ENCODE peak calls at places on chromosomes 1 and 21, in four cellular contexts. U is fibroblast of lung, V is pancreas, L is Panc1. Y is an unnamed sample. For H3K27me3, the result is how much of the 10 kb centered on the place peaks cover.

GRCh38 chr1:191752342-191752741 is 405.9 kb upstream of the RGS18 start:
- DNase-seq in U (no peak), V (no peak), L (peak), Y (no peak)

GRCh38 chr1:154221815-154222081 is 993 bp downstream of the UBAP2L start:
- DNase-seq in U (peak), V (no peak), L (no peak), Y (peak)

GRCh38 chr1:168963596-168963995 is 142.9 kb upstream of the ATP1B1 start:
- DNase-seq in U (no peak), V (no peak), L (no peak), Y (no peak)

GRCh38 chr1:222730866-222731265 is 6.1 kb upstream of the FAM177B start:
- DNase-seq in U (no peak), V (no peak), L (no peak), Y (no peak)

GRCh38 chr1:63261736-63262142 is 60.6 kb upstream of the FOXD3 start:
- DNase-seq in U (no peak), V (no peak), L (no peak), Y (peak)

GRCh38 chr1:228996286-228996685 is 261.0 kb downstream of the RHOU start:
- DNase-seq in U (no peak), V (no peak), L (no peak), Y (no peak)

GRCh38 chr1:155083865-155084721 is 5.5 kb downstream of the EFNA3 start:
- DNase-seq in U (no peak), V (peak), L (no peak), Y (peak)

GRCh38 chr1:41122851-41123518 is 101.5 kb upstream of the SLFNL1 start:
- DNase-seq in U (peak), V (no peak), L (peak), Y (peak)

GRCh38 chr1:201119206-201119814 is 7.1 kb upstream of the CACNA1S start:
- DNase-seq in U (peak), V (no peak), L (no peak), Y (peak)

GRCh38 chr1:84291882-84292655 is 9.4 kb upstream of the SAMD13 start:
- DNase-seq in U (no peak), V (no peak), L (no peak), Y (no peak)

GRCh38 chr1:232628335-232629214 is 1.4 kb downstream of the SIPA1L2 start:
- DNase-seq in U (peak), V (no peak), L (no peak), Y (peak)

GRCh38 chr21:42159560-42160110 is 59.3 kb upstream of the ABCG1 start:
- DNase-seq in U (no peak), V (no peak), L (no peak), Y (no peak)

GRCh38 chr1:112806090-112806642 is 91.0 kb upstream of the PPM1J start:
- DNase-seq in U (no peak), V (peak), L (no peak), Y (no peak)

GRCh38 chr1:10589074-10589473 is 114.3 kb downstream of the PEX14 start:
- DNase-seq in U (no peak), V (no peak), L (no peak), Y (no peak)

GRCh38 chr21:21210552-21210951 is 212.3 kb downstream of the NCAM2 start:
- DNase-seq in U (no peak), V (no peak), L (no peak), Y (no peak)

GRCh38 chr1:66446261-66447001 is 87.5 kb upstream of the SGIP1 start:
- DNase-seq in U (peak), V (no peak), L (peak), Y (peak)

GRCh38 chr1:43979528-43980254 is 681 bp downstream of the B4GALT2 start:
- DNase-seq in U (peak), V (peak), L (no peak), Y (peak)

GRCh38 chr21:26332873-26333272 is 162.3 kb upstream of the APP start:
- DNase-seq in U (no peak), V (no peak), L (no peak), Y (no peak)

GRCh38 chr1:8261398-8261762 is 56.5 kb upstream of the SLC45A1 start:
- DNase-seq in U (no peak), V (no peak), L (no peak), Y (no peak)

GRCh38 chr1:7587108-7587507 is 184.0 kb upstream of the VAMP3 start:
- DNase-seq in U (no peak), V (no peak), L (no peak), Y (no peak)

GRCh38 chr21:38504056-38504455 is 5.8 kb upstream of the ERG start:
- DNase-seq in U (no peak), V (no peak), L (no peak), Y (no peak)

GRCh38 chr1:86429830-86430229 is 5.9 kb downstream of the CLCA2 start:
- DNase-seq in U (peak), V (peak), L (peak), Y (peak)

GRCh38 chr21:27505516-27505915 is 538.6 kb upstream of the ADAMTS5 start:
- DNase-seq in U (peak), V (no peak), L (no peak), Y (peak)

GRCh38 chr1:117656202-117656641 is 50.4 kb downstream of the TENT5C start:
- DNase-seq in U (no peak), V (no peak), L (no peak), Y (no peak)

GRCh38 chr1:160708821-160709220 is 2.8 kb downstream of the CD48 start:
- DNase-seq in U (no peak), V (no peak), L (no peak), Y (no peak)

GRCh38 chr1:5847013-5847654 is 145.1 kb downstream of the NPHP4 start:
- DNase-seq in U (peak), V (no peak), L (no peak), Y (peak)

GRCh38 chr1:42933610-42934009 is 25.1 kb downstream of the SLC2A1 start:
- DNase-seq in U (no peak), V (no peak), L (no peak), Y (no peak)

GRCh38 chr1:243280571-243281129 is 24.8 kb downstream of the SDCCAG8 start:
- DNase-seq in U (no peak), V (no peak), L (no peak), Y (no peak)

GRCh38 chr1:238205045-238205662 is 314.4 kb upstream of the ZP4 start:
- DNase-seq in U (no peak), V (no peak), L (no peak), Y (no peak)

GRCh38 chr1:7578206-7578605 is 192.9 kb upstream of the VAMP3 start:
- DNase-seq in U (no peak), V (no peak), L (no peak), Y (no peak)

GRCh38 chr1:204366759-204367158 is 7.0 kb upstream of the PLEKHA6 start:
- DNase-seq in U (no peak), V (no peak), L (no peak), Y (peak)

GRCh38 chr1:21069549-21069948 is 107.1 kb downstream of the EIF4G3 start:
- DNase-seq in U (peak), V (no peak), L (no peak), Y (peak)

GRCh38 chr1:108852541-108852940 is 4.4 kb downstream of the AKNAD1 start:
- DNase-seq in U (no peak), V (no peak), L (no peak), Y (no peak)

GRCh38 chr1:116945421-116945820 is 35.7 kb downstream of the PTGFRN start:
- DNase-seq in U (no peak), V (no peak), L (no peak), Y (no peak)

GRCh38 chr1:117182271-117182670 is 28.5 kb downstream of the VTCN1 start:
- DNase-seq in U (no peak), V (no peak), L (no peak), Y (no peak)

GRCh38 chr21:25563399-25564116 is 43.7 kb downstream of the MRPL39 start:
- DNase-seq in U (peak), V (no peak), L (no peak), Y (peak)

GRCh38 chr1:25622526-25622925 is 5.9 kb downstream of the MAN1C1 start:
- DNase-seq in U (no peak), V (no peak), L (no peak), Y (no peak)

GRCh38 chr1:218439541-218440295 is 94.6 kb downstream of the TGFB2 start:
- DNase-seq in U (peak), V (no peak), L (no peak), Y (no peak)

GRCh38 chr1:182095946-182096345 is 34.4 kb upstream of the ZNF648 start:
- DNase-seq in U (no peak), V (no peak), L (no peak), Y (no peak)

GRCh38 chr21:44552681-44553080 is 1.4 kb upstream of the KRTAP10-2 start:
- DNase-seq in U (no peak), V (no peak), L (no peak), Y (no peak)
- H3K27me3 ChIP-seq in U (under half), V (under half), L (under half), Y (under half)

GRCh38 chr1:156121441-156121840 is 6.9 kb downstream of the LMNA start:
- DNase-seq in U (no peak), V (no peak), L (no peak), Y (no peak)

GRCh38 chr1:156122519-156123355 is 8.2 kb downstream of the LMNA start:
- DNase-seq in U (peak), V (peak), L (peak), Y (peak)

GRCh38 chr1:156123356-156124196 is 9.1 kb downstream of the LMNA start:
- DNase-seq in U (peak), V (peak), L (peak), Y (peak)

GRCh38 chr1:156120318-156120717 is 5.8 kb downstream of the LMNA start:
- DNase-seq in U (no peak), V (no peak), L (no peak), Y (no peak)

GRCh38 chr1:156122086-156122485 is 7.6 kb downstream of the LMNA start:
- DNase-seq in U (no peak), V (no peak), L (no peak), Y (no peak)
- H3K27ac ChIP-seq in U (peak), V (peak), L (peak), Y (peak)

GRCh38 chr1:51605961-51606723 is 10.8 kb upstream of the OSBPL9 start:
- DNase-seq in U (no peak), V (no peak), L (no peak), Y (no peak)

GRCh38 chr1:51615780-51616291 is 1.1 kb upstream of the OSBPL9 start:
- DNase-seq in U (no peak), V (no peak), L (no peak), Y (no peak)

GRCh38 chr1:51612349-51612982 is 4.4 kb upstream of the OSBPL9 start:
- DNase-seq in U (no peak), V (no peak), L (no peak), Y (no peak)

GRCh38 chr1:51607676-51608075 is 9.2 kb upstream of the OSBPL9 start:
- DNase-seq in U (no peak), V (no peak), L (no peak), Y (peak)

GRCh38 chr1:51610637-51611036 is 6.3 kb upstream of the OSBPL9 start:
- DNase-seq in U (no peak), V (no peak), L (no peak), Y (no peak)
- H3K27me3 ChIP-seq in U (under half), V (under half), L (under half), Y (under half)

DNA sequence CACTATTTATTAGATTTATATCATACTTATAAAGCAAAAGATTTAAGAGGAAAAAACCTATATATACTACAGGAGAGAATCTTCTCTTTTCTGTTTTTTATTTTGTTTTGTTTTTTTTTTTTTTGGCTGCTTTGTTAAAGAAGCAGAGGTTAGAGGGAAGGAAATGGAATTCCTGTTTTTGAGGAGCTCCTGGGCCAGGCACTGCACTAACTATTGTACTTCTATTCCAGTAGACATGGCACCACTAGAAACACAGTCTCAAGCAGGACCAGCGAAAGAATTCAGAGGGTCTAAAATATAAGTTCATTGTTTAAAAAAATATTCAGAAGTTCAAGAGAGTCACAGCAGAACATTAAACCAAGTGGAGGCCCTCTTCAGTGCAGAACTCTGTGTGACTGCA is 54.7 kb upstream of the CNN3 start:
- DNase-seq in U (no peak), V (no peak), L (no peak), Y (no peak)
- H3K27ac ChIP-seq in U (no peak), V (no peak), L (no peak), Y (no peak)

GRCh38 chr1:92273039-92273438 is 25.7 kb downstream of the GLMN start:
- DNase-seq in U (no peak), V (no peak), L (no peak), Y (no peak)
- H3K27me3 ChIP-seq in U (under half), V (under half), L (under half), Y (under half)

DNA sequence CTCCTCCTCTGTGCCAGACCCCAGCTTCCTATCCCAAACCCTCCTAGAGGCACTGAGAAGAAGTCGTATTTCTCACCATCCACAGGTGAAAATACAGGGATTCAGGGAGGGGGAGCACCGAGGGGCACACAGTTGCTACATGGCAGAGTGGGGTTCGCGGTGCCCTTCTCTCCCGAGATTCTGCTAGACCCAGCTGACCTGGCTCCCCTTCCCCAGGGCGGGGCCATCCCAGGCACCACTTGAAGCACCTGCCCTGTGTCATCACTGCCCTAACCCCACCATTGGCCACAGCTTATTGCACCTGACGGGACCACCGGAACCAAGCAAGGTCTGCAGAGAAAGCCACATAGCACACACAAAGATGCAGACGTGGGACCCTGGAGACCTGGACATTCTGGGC is 30.5 kb downstream of the SDC3 start:
- DNase-seq in U (no peak), V (no peak), L (no peak), Y (no peak)
- H3K27ac ChIP-seq in U (no peak), V (no peak), L (no peak), Y (no peak)

GRCh38 chr1:233904979-233905415 is 521 bp downstream of the SLC35F3 start:
- DNase-seq in U (peak), V (no peak), L (no peak), Y (peak)
- H3K27me3 ChIP-seq in U (under half), V (under half), L (under half), Y (half or more)

DNA sequence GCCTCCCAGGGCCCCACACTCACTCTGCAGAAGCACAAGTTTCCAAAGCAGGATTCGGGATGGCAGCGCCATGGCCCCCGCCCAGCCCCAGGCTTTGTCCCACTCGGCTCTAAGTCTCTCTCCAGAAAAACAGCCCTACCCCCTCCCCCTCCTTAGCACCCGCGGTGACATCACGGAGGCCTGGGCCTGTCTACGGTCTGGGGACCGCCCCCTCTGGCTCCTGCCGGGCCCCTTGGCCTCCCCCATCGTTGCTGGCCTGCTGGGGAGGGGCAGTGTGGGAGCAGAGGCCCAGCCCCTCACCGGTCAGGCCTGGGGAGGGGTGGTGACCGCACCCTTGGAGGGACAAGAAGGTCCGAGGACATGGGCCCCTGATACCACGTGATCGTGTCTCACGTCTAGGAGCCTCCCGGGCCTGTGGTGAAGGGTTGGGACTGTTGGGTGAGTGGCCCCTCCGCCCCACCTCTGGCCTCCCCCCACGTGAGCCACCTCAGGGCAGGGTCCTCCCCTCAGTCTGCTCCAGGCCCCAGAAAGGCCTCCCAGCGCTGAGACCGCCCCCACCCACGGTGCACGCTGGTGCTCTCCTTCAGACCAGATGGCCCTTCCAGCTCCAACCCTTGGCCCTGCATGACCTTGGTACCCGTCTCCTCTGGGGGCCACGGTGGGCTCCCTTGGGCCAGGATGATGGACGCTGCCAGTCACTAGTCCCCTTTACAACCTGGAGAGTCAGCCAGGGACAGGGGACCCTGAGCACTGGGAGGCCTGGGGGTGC is at the start of gene MXRA8:
- DNase-seq in U (peak), V (peak), L (no peak), Y (peak)
- H3K27ac ChIP-seq in U (peak), V (no peak), L (peak), Y (peak)